ENCODE peak calls at places on chromosome 2, in seven cellular contexts. U, D, I, B, W, L and A are unnamed samples.

GRCh38 chr2:96138146-96139145 is at the start of gene ASTL:
- DNase-seq in U (peak), D (peak), I (no peak), B (peak), W (no peak), L (peak), A (peak)

GRCh38 chr2:96524482-96525210 is 11.9 kb upstream of the ARID5A start:
- DNase-seq in U (no peak), D (peak), I (no peak), B (no peak), W (peak), L (no peak), A (no peak)

GRCh38 chr2:74226648-74227213 is 28.3 kb downstream of the MTHFD2 start:
- DNase-seq in U (no peak), D (no peak), I (no peak), B (peak), W (no peak), L (peak), A (no peak)

GRCh38 chr2:3214065-3214464 is 163.6 kb downstream of the EIPR1 start:
- DNase-seq in U (no peak), D (no peak), I (no peak), B (no peak), W (no peak), L (peak), A (no peak)

GRCh38 chr2:31476511-31477171 is 62.1 kb upstream of the XDH start:
- DNase-seq in U (no peak), D (no peak), I (no peak), B (no peak), W (no peak), L (no peak), A (no peak)

GRCh38 chr2:65549262-65550036 is 117.0 kb upstream of the SPRED2 start:
- DNase-seq in U (no peak), D (no peak), I (no peak), B (no peak), W (no peak), L (no peak), A (no peak)

GRCh38 chr2:85705680-85706039 is 11.5 kb downstream of the GNLY start:
- DNase-seq in U (peak), D (no peak), I (no peak), B (peak), W (peak), L (peak), A (no peak)

GRCh38 chr2:163652741-163653140 is 83.1 kb downstream of the FIGN start:
- DNase-seq in U (no peak), D (no peak), I (no peak), B (no peak), W (no peak), L (no peak), A (no peak)

GRCh38 chr2:40352321-40353099 is 99.4 kb downstream of the SLC8A1 start:
- DNase-seq in U (no peak), D (no peak), I (no peak), B (no peak), W (no peak), L (peak), A (no peak)

GRCh38 chr2:173043466-173043865 is 32.2 kb upstream of the MAP3K20 start:
- DNase-seq in U (peak), D (no peak), I (no peak), B (peak), W (no peak), L (no peak), A (no peak)

GRCh38 chr2:46489430-46489829 is 10.1 kb downstream of the TMEM247 start:
- DNase-seq in U (no peak), D (no peak), I (no peak), B (no peak), W (no peak), L (no peak), A (no peak)

GRCh38 chr2:110876167-110876999 is 144.0 kb downstream of the ACOXL start:
- DNase-seq in U (no peak), D (no peak), I (no peak), B (no peak), W (no peak), L (no peak), A (no peak)

GRCh38 chr2:32931945-32932709 is 14.6 kb upstream of the LTBP1 start:
- DNase-seq in U (no peak), D (no peak), I (no peak), B (no peak), W (no peak), L (no peak), A (no peak)

DNA sequence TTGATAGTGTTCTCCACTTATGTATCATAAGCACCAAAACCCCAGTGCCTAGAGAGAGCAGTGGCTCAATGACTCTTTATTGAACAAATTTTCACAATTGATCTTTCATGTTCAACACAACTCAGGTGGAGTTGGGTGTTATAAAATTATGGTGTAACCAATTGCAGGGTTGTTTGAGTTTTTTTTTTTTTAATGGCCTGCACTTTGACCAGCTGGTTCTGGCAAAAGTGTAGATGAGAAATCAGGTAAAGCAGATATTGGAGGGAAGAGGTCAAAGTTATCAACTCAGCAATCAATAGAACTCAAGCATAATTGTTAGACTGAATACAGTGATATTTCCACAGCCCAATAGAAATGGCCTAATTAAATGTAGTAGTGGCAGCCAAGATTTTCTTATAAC is 1386.3 kb downstream of the SUCLG1 start:
- DNase-seq in U (no peak), D (no peak), I (no peak), B (no peak), W (no peak), L (no peak), A (no peak)
- H3K4me3 ChIP-seq in U (no peak), D (no peak), I (no peak), B (no peak), W (no peak), L (no peak), A (no peak)

DNA sequence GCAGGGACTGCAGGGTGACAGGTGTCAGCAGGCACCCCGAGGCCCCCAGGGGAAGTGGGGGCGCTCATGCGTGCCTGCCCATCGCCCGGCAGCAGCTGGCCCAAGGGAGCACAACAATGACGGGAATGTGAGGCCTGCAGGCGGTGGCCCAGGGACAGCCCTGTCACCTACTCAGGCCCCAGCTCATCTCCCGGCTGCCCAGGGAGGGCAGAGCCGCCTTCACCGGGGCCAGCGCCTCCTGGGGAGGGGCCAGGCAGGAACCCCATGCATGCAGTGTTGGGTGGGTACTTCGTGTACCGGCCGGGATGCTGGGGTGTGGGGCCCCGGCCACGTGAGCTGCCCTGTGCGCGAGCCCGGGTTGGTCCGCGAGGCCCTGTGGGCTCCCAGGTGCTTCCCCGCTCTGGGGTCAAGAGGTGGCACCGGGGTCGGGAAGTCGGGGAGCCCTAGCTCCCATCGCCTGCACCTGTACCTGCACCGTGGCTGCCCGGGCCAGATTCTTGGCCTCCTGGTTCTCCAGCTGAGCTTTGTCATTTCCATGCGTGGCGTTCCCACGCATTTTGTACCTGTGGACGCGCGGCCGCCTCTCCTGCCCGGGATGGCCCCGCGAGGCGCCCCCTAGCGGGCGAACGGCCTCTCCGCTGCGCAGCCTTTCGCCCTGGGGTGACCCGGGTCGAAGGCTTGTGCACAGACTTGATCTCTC is 823 bp downstream of the KLHL30 start:
- DNase-seq in U (no peak), D (peak), I (no peak), B (no peak), W (no peak), L (no peak), A (no peak)
- TF ChIP-seq CTCF in U (no peak), D (peak), I (peak), B (no peak), W (no peak), L (peak), A (peak)

DNA sequence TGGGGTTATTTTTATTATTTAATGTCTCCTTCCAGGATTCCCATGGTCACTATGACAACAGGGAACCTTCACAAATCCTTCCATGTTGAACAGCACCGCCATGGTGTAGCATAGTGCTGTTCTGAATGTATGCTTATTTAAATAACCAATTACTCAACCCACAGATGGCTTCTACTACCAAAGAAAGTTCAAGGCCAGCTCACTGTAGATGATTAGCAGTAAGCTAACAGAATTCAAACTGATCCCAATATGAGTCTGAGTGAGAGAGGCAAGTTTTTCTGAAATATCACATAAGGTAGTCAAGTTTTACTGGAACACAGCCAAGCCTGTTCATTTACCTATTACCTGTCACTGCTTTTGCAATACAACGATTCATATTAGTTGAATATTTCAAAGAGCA is 51.2 kb downstream of the CLASP1 start:
- DNase-seq in U (no peak), D (peak), I (no peak), B (no peak), W (no peak), L (no peak), A (no peak)
- H3K4me3 ChIP-seq in U (no peak), D (peak), I (no peak), B (no peak), W (no peak), L (no peak), A (no peak)

DNA sequence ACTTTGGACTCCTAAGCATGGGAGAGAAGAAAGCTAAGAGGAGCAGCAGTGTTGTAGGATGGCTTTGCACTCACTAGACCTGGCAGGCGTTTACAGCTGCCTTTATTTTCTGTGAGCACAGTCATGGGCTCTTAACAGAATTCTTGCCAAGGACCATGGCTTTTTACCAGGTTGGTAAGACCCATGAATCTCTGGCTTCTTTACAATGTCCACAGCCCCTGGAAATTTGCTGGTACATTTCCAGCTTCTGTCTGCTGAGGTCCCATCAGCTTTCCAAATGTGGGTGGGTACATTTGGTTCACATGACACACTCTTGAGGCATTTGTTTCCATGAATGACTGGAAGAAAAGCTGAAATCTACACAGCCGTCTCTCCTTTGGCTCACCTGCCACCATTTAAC is 162.7 kb downstream of the PPP1R1C start:
- DNase-seq in U (no peak), D (no peak), I (no peak), B (no peak), W (no peak), L (peak), A (no peak)
- TF ChIP-seq CTCF in U (no peak), D (no peak), I (no peak), B (no peak), W (no peak), L (no peak), A (no peak)

GRCh38 chr2:20670315-20671035 is 3.5 kb downstream of the GDF7 start:
- DNase-seq in U (no peak), D (no peak), I (no peak), B (no peak), W (no peak), L (no peak), A (no peak)
- H3K4me3 ChIP-seq in U (no peak), D (no peak), I (no peak), B (peak), W (peak), L (no peak), A (no peak)

GRCh38 chr2:202115385-202116060 is 42.5 kb downstream of the KIAA2012 start:
- DNase-seq in U (no peak), D (no peak), I (no peak), B (no peak), W (no peak), L (peak), A (no peak)
- TF ChIP-seq CTCF in U (no peak), D (no peak), I (no peak), B (no peak), W (no peak), L (no peak), A (no peak)

GRCh38 chr2:54772110-54772509 is 48.6 kb downstream of the EML6 start:
- DNase-seq in U (no peak), D (no peak), I (no peak), B (no peak), W (no peak), L (peak), A (no peak)
- H3K4me3 ChIP-seq in U (no peak), D (no peak), I (no peak), B (no peak), W (no peak), L (no peak), A (no peak)

GRCh38 chr2:181573140-181573736 is 83.7 kb downstream of the CERKL start:
- DNase-seq in U (no peak), D (peak), I (no peak), B (no peak), W (no peak), L (peak), A (peak)
- TF ChIP-seq CTCF in U (no peak), D (peak), I (no peak), B (peak), W (no peak), L (peak), A (peak)